ENCODE peak calls at places on chromosome X, in four cellular contexts. One of them, this sample, is unnamed.

GRCh38 chrX:22629105-22629725 is 356.5 kb downstream of the CBLL2 start:
- DNase-seq in PC-3: peak
- DNase-seq in mammary epithelial cell: peak
- DNase-seq in ovary: no peak
- DNase-seq in this sample: peak

GRCh38 chrX:109714340-109714958 is 18.6 kb downstream of the ACSL4 start:
- DNase-seq in PC-3: peak
- DNase-seq in mammary epithelial cell: peak
- DNase-seq in ovary: no peak
- DNase-seq in this sample: no peak

GRCh38 chrX:154436597-154437397 is at the start of gene GDI1:
- DNase-seq in PC-3: peak
- DNase-seq in mammary epithelial cell: no peak
- DNase-seq in ovary: peak
- DNase-seq in this sample: no peak

GRCh38 chrX:46180258-46180687 is 364.9 kb downstream of the ZNF674 start:
- DNase-seq in PC-3: peak
- DNase-seq in mammary epithelial cell: peak
- DNase-seq in ovary: no peak
- DNase-seq in this sample: no peak

GRCh38 chrX:105837227-105837626 is 14.9 kb downstream of the NRK start:
- DNase-seq in PC-3: peak
- DNase-seq in mammary epithelial cell: peak
- DNase-seq in ovary: peak
- DNase-seq in this sample: peak

GRCh38 chrX:2283111-2283847 is 217.5 kb downstream of the DHRSX start:
- DNase-seq in PC-3: no peak
- DNase-seq in mammary epithelial cell: no peak
- DNase-seq in ovary: no peak
- DNase-seq in this sample: no peak

GRCh38 chrX:145910017-145910416 is 92.4 kb downstream of the SLITRK2 start:
- DNase-seq in PC-3: peak
- DNase-seq in mammary epithelial cell: no peak
- DNase-seq in ovary: no peak
- DNase-seq in this sample: no peak

GRCh38 chrX:34656467-34656841 is 631 bp downstream of the TMEM47 start:
- DNase-seq in PC-3: no peak
- DNase-seq in mammary epithelial cell: peak
- DNase-seq in ovary: peak
- DNase-seq in this sample: no peak

GRCh38 chrX:25523574-25523973 is 507.8 kb upstream of the ARX start:
- DNase-seq in PC-3: peak
- DNase-seq in mammary epithelial cell: peak
- DNase-seq in ovary: no peak
- DNase-seq in this sample: no peak

GRCh38 chrX:13747836-13748235 is 13.3 kb downstream of the OFD1 start:
- DNase-seq in PC-3: peak
- DNase-seq in mammary epithelial cell: peak
- DNase-seq in ovary: no peak
- DNase-seq in this sample: no peak

GRCh38 chrX:152932598-152933175 is 34.8 kb downstream of the ZNF185 start:
- DNase-seq in PC-3: no peak
- DNase-seq in mammary epithelial cell: no peak
- DNase-seq in ovary: no peak
- DNase-seq in this sample: no peak

GRCh38 chrX:136162827-136163427 is 15.6 kb downstream of the FHL1 start:
- DNase-seq in PC-3: peak
- DNase-seq in mammary epithelial cell: peak
- DNase-seq in ovary: no peak
- DNase-seq in this sample: no peak

GRCh38 chrX:147779173-147779572 is 132.5 kb upstream of the FMR1 start:
- DNase-seq in PC-3: no peak
- DNase-seq in mammary epithelial cell: no peak
- DNase-seq in ovary: no peak
- DNase-seq in this sample: no peak

GRCh38 chrX:131709553-131709952 is 165.7 kb downstream of the OR13H1 start:
- DNase-seq in PC-3: no peak
- DNase-seq in mammary epithelial cell: no peak
- DNase-seq in ovary: no peak
- DNase-seq in this sample: no peak

GRCh38 chrX:131711478-131711867 is 167.6 kb downstream of the OR13H1 start:
- DNase-seq in PC-3: no peak
- DNase-seq in mammary epithelial cell: no peak
- DNase-seq in ovary: no peak
- DNase-seq in this sample: no peak
- H3K27ac ChIP-seq in PC-3: no peak
- H3K27ac ChIP-seq in mammary epithelial cell: no peak
- H3K27ac ChIP-seq in ovary: no peak
- H3K27ac ChIP-seq in this sample: no peak

GRCh38 chrX:3690140-3690539 is 23.3 kb downstream of the PRKX start:
- DNase-seq in PC-3: no peak
- DNase-seq in mammary epithelial cell: no peak
- DNase-seq in ovary: no peak
- DNase-seq in this sample: no peak
- H3K27ac ChIP-seq in PC-3: no peak
- H3K27ac ChIP-seq in mammary epithelial cell: no peak
- H3K27ac ChIP-seq in ovary: no peak
- H3K27ac ChIP-seq in this sample: no peak

GRCh38 chrX:139204903-139205667 is 325.5 kb upstream of the F9 start:
- DNase-seq in PC-3: peak
- DNase-seq in mammary epithelial cell: peak
- DNase-seq in ovary: peak
- DNase-seq in this sample: no peak
- H3K27ac ChIP-seq in PC-3: no peak
- H3K27ac ChIP-seq in mammary epithelial cell: no peak
- H3K27ac ChIP-seq in ovary: no peak
- H3K27ac ChIP-seq in this sample: no peak

GRCh38 chrX:77742788-77743476 is 43.1 kb downstream of the ATRX start:
- DNase-seq in PC-3: no peak
- DNase-seq in mammary epithelial cell: no peak
- DNase-seq in ovary: no peak
- DNase-seq in this sample: no peak
- H3K27ac ChIP-seq in PC-3: no peak
- H3K27ac ChIP-seq in mammary epithelial cell: no peak
- H3K27ac ChIP-seq in ovary: no peak
- H3K27ac ChIP-seq in this sample: no peak

GRCh38 chrX:129980540-129981206 is 1.8 kb upstream of the BCORL1 start:
- DNase-seq in PC-3: peak
- DNase-seq in mammary epithelial cell: no peak
- DNase-seq in ovary: peak
- DNase-seq in this sample: no peak

GRCh38 chrX:129980043-129980442 is 2.4 kb upstream of the BCORL1 start:
- DNase-seq in PC-3: no peak
- DNase-seq in mammary epithelial cell: no peak
- DNase-seq in ovary: peak
- DNase-seq in this sample: no peak

GRCh38 chrX:129981207-129981553 is 1.3 kb upstream of the BCORL1 start:
- DNase-seq in PC-3: no peak
- DNase-seq in mammary epithelial cell: no peak
- DNase-seq in ovary: no peak
- DNase-seq in this sample: no peak

GRCh38 chrX:129981752-129982299 is 609 bp upstream of the BCORL1 start:
- DNase-seq in PC-3: no peak
- DNase-seq in mammary epithelial cell: no peak
- DNase-seq in ovary: peak
- DNase-seq in this sample: no peak

GRCh38 chrX:129979207-129979920 is 3.1 kb upstream of the BCORL1 start:
- DNase-seq in PC-3: no peak
- DNase-seq in mammary epithelial cell: no peak
- DNase-seq in ovary: peak
- DNase-seq in this sample: no peak
- H3K27ac ChIP-seq in PC-3: no peak
- H3K27ac ChIP-seq in mammary epithelial cell: no peak
- H3K27ac ChIP-seq in ovary: peak
- H3K27ac ChIP-seq in this sample: no peak